ENCODE peak calls at places on chromosome 22, in four cellular contexts. E, S, K and I are unnamed samples.

GRCh38 chr22:39205344-39206021 is 39.3 kb downstream of the PDGFB start:
- DNase-seq in E (no peak), K (peak), S (peak), I (no peak)

GRCh38 chr22:46546466-46547178 is 9.2 kb upstream of the CELSR1 start:
- DNase-seq in K (no peak), E (no peak), S (peak), I (peak)

GRCh38 chr22:42236848-42237247 is 33.6 kb downstream of the TCF20 start:
- DNase-seq in S (no peak), E (no peak), K (no peak), I (no peak)

GRCh38 chr22:25564979-25565677 is 653 bp downstream of the GRK3 start:
- DNase-seq in K (no peak), S (no peak), E (no peak), I (peak)

GRCh38 chr22:46076651-46077339 is 73.5 kb upstream of the PPARA start:
- DNase-seq in S (no peak), E (no peak), K (no peak), I (no peak)

GRCh38 chr22:40594346-40594745 is 42.2 kb downstream of the MRTFA start:
- DNase-seq in K (no peak), E (no peak), S (no peak), I (no peak)

GRCh38 chr22:19932367-19933206 is 9.0 kb upstream of the COMT start:
- DNase-seq in E (no peak), K (no peak), S (no peak), I (no peak)

GRCh38 chr22:42283288-42284229 is 13.1 kb upstream of the TCF20 start:
- DNase-seq in E (no peak), S (no peak), K (no peak), I (peak)

GRCh38 chr22:24505337-24505736 is 10.2 kb downstream of the UPB1 start:
- DNase-seq in E (no peak), S (no peak), K (no peak), I (no peak)

GRCh38 chr22:48380016-48380665 is 1447.5 kb downstream of the BRD1 start:
- DNase-seq in K (no peak), S (no peak), E (no peak), I (no peak)

GRCh38 chr22:39559456-39560105 is 11.0 kb upstream of the CACNA1I start:
- DNase-seq in E (peak), S (no peak), K (no peak), I (peak)

GRCh38 chr22:20205964-20206708 is 55.3 kb upstream of the CCDC188 start:
- DNase-seq in S (peak), E (no peak), K (peak), I (no peak)

GRCh38 chr22:44616882-44617655 is 84.9 kb upstream of the PRR5 start:
- DNase-seq in K (no peak), S (no peak), E (no peak), I (no peak)

GRCh38 chr22:44120314-44120704 is 60.4 kb upstream of the PARVG start:
- DNase-seq in K (no peak), E (no peak), S (no peak), I (no peak)

GRCh38 chr22:30921108-30921507 is 47.5 kb downstream of the MORC2 start:
- DNase-seq in K (no peak), E (no peak), S (no peak), I (no peak)

GRCh38 chr22:50205781-50206569 is 5.2 kb downstream of the SELENOO start:
- DNase-seq in E (no peak), K (no peak), S (no peak), I (no peak)

GRCh38 chr22:50208939-50209892 is 8.4 kb downstream of the SELENOO start:
- DNase-seq in S (no peak), K (no peak), E (no peak), I (no peak)

GRCh38 chr22:50207383-50208031 is 6.7 kb downstream of the SELENOO start:
- DNase-seq in K (no peak), S (no peak), E (no peak), I (no peak)

GRCh38 chr22:50208430-50208938 is 7.7 kb downstream of the SELENOO start:
- DNase-seq in E (no peak), S (no peak), K (no peak), I (no peak)

DNA sequence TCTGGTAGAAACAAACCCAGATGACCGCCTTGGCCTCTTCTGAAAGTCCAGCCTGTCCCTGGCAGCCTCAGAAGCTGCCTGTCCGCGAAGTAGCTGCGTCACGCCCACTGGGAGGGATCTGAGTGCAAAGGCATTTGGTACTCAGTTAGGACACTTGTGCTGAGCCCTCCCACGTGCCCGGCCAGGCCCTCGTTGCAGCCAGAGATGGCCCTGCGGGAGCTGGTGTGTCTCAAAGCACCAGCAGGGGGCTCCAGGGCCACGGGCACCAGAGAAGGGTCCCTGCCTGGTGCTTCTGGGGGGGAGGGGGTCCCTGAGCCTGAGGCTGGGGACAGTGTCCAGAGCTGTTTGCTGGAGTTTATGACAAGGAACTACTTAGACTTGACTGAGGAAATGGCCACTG is 5.8 kb downstream of the SELENOO start:
- DNase-seq in K (no peak), S (no peak), E (peak), I (peak)
- TF ChIP-seq CTCF in K (peak), S (peak), E (peak), I (peak)

DNA sequence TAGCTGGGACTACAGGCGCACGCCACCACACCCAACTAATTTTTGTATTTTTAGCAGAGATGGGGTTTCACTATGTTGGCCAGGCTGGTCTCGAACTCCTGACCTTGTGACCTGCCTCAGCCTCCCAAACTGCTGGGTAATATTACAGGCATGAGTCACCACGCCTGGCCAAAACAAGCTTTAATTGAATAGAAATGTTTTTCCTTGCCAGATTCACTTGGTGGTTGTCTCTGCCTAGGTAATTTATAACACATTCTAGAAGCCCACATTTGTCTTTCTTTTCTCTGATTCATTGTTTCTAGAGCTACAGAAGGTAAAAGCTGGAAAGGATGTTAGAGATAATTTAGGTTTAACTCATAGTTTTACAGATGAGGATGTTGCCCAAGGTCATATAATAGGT is 41.3 kb downstream of the CECR2 start:
- DNase-seq in E (no peak), S (no peak), K (no peak), I (no peak)
- TF ChIP-seq CTCF in E (no peak), S (no peak), K (no peak), I (no peak)

DNA sequence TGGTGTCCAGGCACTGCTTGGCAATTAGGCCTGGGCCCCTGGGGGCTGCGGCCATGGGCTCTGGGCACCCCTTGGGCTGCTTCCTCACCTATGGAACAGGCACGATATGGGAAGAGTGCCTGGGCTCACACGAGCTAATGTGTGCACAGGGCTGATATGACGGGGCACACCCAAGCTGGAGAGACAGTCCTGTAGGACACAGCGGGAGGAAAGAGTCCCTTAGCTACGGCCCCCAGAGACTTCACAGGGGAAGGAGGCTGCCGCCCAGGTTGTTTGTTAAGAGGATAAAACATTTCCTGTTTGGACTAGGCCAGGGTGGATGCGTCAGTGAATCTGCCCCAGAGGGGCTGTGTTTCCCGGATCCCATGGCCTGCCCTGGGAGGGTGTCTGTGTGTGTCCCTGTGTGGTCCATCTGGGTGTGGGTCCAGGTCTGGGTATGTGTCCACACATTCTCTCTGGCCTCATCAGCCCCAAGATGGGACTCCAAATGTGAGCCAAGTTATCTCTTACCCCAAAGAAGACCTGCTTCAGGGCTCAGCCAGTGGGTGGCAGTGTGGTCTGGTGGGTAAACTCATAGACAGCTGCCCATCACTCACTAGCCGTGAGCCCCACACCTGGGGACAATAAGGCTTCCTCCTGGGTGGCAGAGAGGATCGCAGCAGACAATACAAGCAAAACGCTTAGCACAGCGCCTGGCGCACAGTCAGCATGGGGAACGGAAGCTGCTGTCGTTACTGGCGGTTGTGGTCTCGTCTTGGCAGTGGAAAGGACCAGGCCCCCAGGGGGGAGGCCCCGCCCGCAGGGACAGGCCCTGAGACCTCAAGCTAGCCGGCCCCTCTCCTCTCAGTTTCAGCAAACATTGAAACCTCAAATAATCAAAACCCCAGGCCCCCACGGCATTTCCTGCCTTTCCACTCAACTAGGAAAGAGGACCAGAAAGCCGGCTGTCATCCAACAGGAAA is 3.2 kb upstream of the EMID1 start:
- DNase-seq in S (peak), E (peak), K (no peak), I (peak)
- TF ChIP-seq CTCF in S (peak), E (no peak), K (peak), I (peak)

DNA sequence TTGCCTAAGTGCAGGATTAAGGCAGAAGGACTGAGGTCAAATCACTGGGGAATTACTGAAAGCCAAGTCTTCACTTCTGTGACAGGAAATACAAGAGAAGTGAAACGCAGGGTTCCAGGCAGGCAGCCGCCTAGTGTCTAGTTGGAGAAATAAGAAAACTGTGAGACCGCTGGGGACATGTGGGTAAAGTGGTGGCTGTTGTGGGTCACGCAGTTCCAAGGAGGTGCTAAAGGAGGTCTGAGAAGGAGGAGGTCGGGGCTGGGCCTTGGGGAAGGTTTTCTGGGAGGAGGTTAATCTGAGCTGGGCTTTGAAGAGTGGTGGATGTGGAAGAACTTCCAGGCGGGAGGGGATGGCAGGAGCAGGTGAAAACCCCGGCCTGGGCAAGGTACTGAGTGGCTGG is 11.2 kb downstream of the MCM5 start:
- DNase-seq in K (no peak), S (no peak), E (no peak), I (no peak)
- TF ChIP-seq CTCF in K (no peak), S (peak), E (no peak), I (no peak)